ENCODE peak calls at places on chromosome 21, in six cellular contexts. D is stimulated activated CD4-positive, alpha-beta T cell treated with anti-CD3 and anti-CD28 coated beads, Interleukin-12 subunit alpha, Interleukin-12 subunit beta, amount 100 ng/mL, for 48 hours; R is AG20443; M is T-helper 1 cell; J is activated naive CD8-positive, alpha-beta T cell treated with anti-CD3 and anti-CD28 coated beads for 36 hours; P is RWPE1. E is an unnamed sample.

GRCh38 chr21:18522181-18522771 is 118.7 kb upstream of the TMPRSS15 start:
- DNase-seq in M (no peak), P (no peak), D (no peak), J (no peak), R (no peak), E (no peak)

GRCh38 chr21:46355161-46356004 is 31.4 kb downstream of the PCNT start:
- DNase-seq in R (no peak), M (no peak), J (peak; percentile 40), P (no peak), D (no peak), E (no peak)

GRCh38 chr21:39518845-39519205 is 67.1 kb downstream of the SH3BGR start:
- DNase-seq in M (no peak), J (no peak), D (no peak), R (no peak), P (no peak), E (no peak)

GRCh38 chr21:39531777-39532333 is 80.1 kb downstream of the SH3BGR start:
- DNase-seq in P (no peak), M (no peak), J (no peak), R (no peak), D (no peak), E (no peak)

GRCh38 chr21:29091032-29091431 is 17.6 kb upstream of the CCT8 start:
- DNase-seq in D (no peak), M (no peak), J (no peak), P (peak; percentile 83), R (peak; percentile 76), E (no peak)

GRCh38 chr21:38433516-38433915 is 64.8 kb downstream of the ERG start:
- DNase-seq in D (no peak), M (no peak), R (no peak), J (no peak), P (no peak), E (no peak)

GRCh38 chr21:44011774-44012473 is at the start of gene TRAPPC10:
- DNase-seq in P (peak; percentile 75), J (peak; percentile 90), D (peak; percentile 83), M (peak; percentile 79), R (peak; percentile 94), E (peak; percentile 89)

GRCh38 chr21:39675595-39675994 is 62.9 kb downstream of the B3GALT5 start:
- DNase-seq in D (no peak), M (no peak), P (no peak), R (no peak), J (no peak), E (no peak)

GRCh38 chr21:33578959-33579542 is 9.4 kb downstream of the DONSON start:
- DNase-seq in P (no peak), M (no peak), D (no peak), J (no peak), R (no peak), E (no peak)

GRCh38 chr21:27648560-27648959 is 681.7 kb upstream of the ADAMTS5 start:
- DNase-seq in R (peak; percentile 76), M (no peak), P (peak; percentile 16), D (no peak), J (no peak), E (no peak)

GRCh38 chr21:33033094-33033951 is 7.6 kb downstream of the OLIG2 start:
- DNase-seq in D (no peak), J (no peak), P (no peak), R (no peak), M (no peak), E (no peak)

GRCh38 chr21:37800122-37800455 is 116.2 kb downstream of the KCNJ6 start:
- DNase-seq in M (no peak), J (no peak), D (no peak), R (no peak), P (no peak), E (no peak)

GRCh38 chr21:45286671-45287437 is 841 bp downstream of the POFUT2 start:
- DNase-seq in R (no peak), M (no peak), J (no peak), D (no peak), P (no peak), E (no peak)

GRCh38 chr21:18545908-18546307 is 142.3 kb upstream of the TMPRSS15 start:
- DNase-seq in R (no peak), J (no peak), M (no peak), D (no peak), P (no peak), E (no peak)

GRCh38 chr21:44950351-44950750 is 10.5 kb downstream of the SLX9 start:
- DNase-seq in P (no peak), M (no peak), R (no peak), J (no peak), D (no peak), E (no peak)

GRCh38 chr21:45513741-45514310 is 28.4 kb downstream of the SLC19A1 start:
- DNase-seq in R (no peak), P (no peak), J (no peak), D (no peak), M (no peak), E (no peak)

GRCh38 chr21:41967708-41968107 is 13.9 kb upstream of the C2CD2 start:
- DNase-seq in M (no peak), J (no peak), P (no peak), D (no peak), R (no peak), E (no peak)

GRCh38 chr21:45994086-45994661 is 12.6 kb downstream of the COL6A1 start:
- DNase-seq in J (no peak), P (no peak), M (no peak), D (no peak), R (no peak), E (no peak)

GRCh38 chr21:29130234-29130993 is at the start of gene MAP3K7CL:
- DNase-seq in R (peak; percentile 95), J (no peak), D (no peak), M (no peak), P (peak; percentile 30), E (no peak)

GRCh38 chr21:42593815-42594157 is 59.6 kb upstream of the PDE9A start:
- DNase-seq in D (no peak), R (no peak), P (no peak), M (no peak), J (no peak), E (no peak)

GRCh38 chr21:37082856-37083611 is 10.0 kb downstream of the TTC3 start:
- DNase-seq in P (no peak), D (no peak), M (no peak), R (no peak), J (no peak), E (no peak)

GRCh38 chr21:43827015-43827611 is 37.7 kb downstream of the RRP1 start:
- DNase-seq in P (no peak), J (no peak), D (no peak), M (no peak), R (peak; percentile 65), E (no peak)

GRCh38 chr21:33834801-33835500 is 80.7 kb downstream of the ATP5PO start:
- DNase-seq in M (no peak), D (no peak), R (no peak), J (no peak), P (no peak), E (no peak)

GRCh38 chr21:42047821-42048613 is 23.1 kb upstream of the UMODL1 start:
- DNase-seq in J (no peak), D (no peak), P (no peak), M (no peak), R (peak; percentile 93), E (no peak)

GRCh38 chr21:45168522-45168921 is 94.1 kb downstream of the ADARB1 start:
- DNase-seq in D (no peak), M (no peak), R (no peak), J (no peak), P (no peak), E (no peak)

E was measured in GM19239.